ENCODE peak calls at places on chromosomes 3 and 15, in five cellular contexts. One of them, this sample, is unnamed.

GRCh38 chr15:78255421-78256043 is 8.8 kb upstream of the DNAJA4 start:
- DNase-seq in AG04450: no peak
- DNase-seq in RWPE2: no peak
- DNase-seq in tibial artery: no peak
- DNase-seq in K562: no peak
- DNase-seq in this sample: no peak

GRCh38 chr3:38730281-38730680 is 80.8 kb upstream of the SCN5A start:
- DNase-seq in AG04450: peak; percentile 48
- DNase-seq in tibial artery: no peak
- DNase-seq in RWPE2: no peak
- DNase-seq in K562: no peak
- DNase-seq in this sample: no peak

GRCh38 chr15:29570931-29571727 is 251.1 kb downstream of the TJP1 start:
- DNase-seq in K562: no peak
- DNase-seq in tibial artery: no peak
- DNase-seq in RWPE2: no peak
- DNase-seq in AG04450: no peak
- DNase-seq in this sample: peak; percentile 34

GRCh38 chr15:79078763-79079395 is 11.7 kb downstream of the RASGRF1 start:
- DNase-seq in tibial artery: no peak
- DNase-seq in RWPE2: peak; percentile 49
- DNase-seq in AG04450: no peak
- DNase-seq in K562: peak; percentile 18
- DNase-seq in this sample: no peak

GRCh38 chr3:50136714-50137405 is 18.3 kb upstream of the SEMA3F start:
- DNase-seq in RWPE2: no peak
- DNase-seq in K562: no peak
- DNase-seq in AG04450: no peak
- DNase-seq in tibial artery: no peak
- DNase-seq in this sample: no peak

GRCh38 chr15:29348308-29348914 is 78.8 kb upstream of the NSMCE3 start:
- DNase-seq in K562: no peak
- DNase-seq in RWPE2: no peak
- DNase-seq in tibial artery: no peak
- DNase-seq in AG04450: peak; percentile 2
- DNase-seq in this sample: no peak

GRCh38 chr15:47727676-47728075 is 10.4 kb downstream of the SEMA6D start:
- DNase-seq in tibial artery: no peak
- DNase-seq in AG04450: no peak
- DNase-seq in K562: no peak
- DNase-seq in RWPE2: no peak
- DNase-seq in this sample: no peak

GRCh38 chr15:66845266-66845785 is 143.3 kb downstream of the SMAD6 start:
- DNase-seq in K562: no peak
- DNase-seq in AG04450: no peak
- DNase-seq in tibial artery: no peak
- DNase-seq in RWPE2: no peak
- DNase-seq in this sample: no peak

GRCh38 chr3:53809764-53810400 is 36.3 kb downstream of the CHDH start:
- DNase-seq in K562: no peak
- DNase-seq in RWPE2: no peak
- DNase-seq in tibial artery: no peak
- DNase-seq in AG04450: no peak
- DNase-seq in this sample: no peak

GRCh38 chr3:13566769-13567310 is 17.9 kb downstream of the FBLN2 start:
- DNase-seq in K562: no peak
- DNase-seq in tibial artery: no peak
- DNase-seq in RWPE2: no peak
- DNase-seq in AG04450: no peak
- DNase-seq in this sample: no peak

GRCh38 chr3:150848864-150849263 is 56.4 kb downstream of the MINDY4B start:
- DNase-seq in RWPE2: no peak
- DNase-seq in tibial artery: no peak
- DNase-seq in K562: no peak
- DNase-seq in AG04450: no peak
- DNase-seq in this sample: no peak

GRCh38 chr3:55162031-55162784 is 234.3 kb upstream of the LRTM1 start:
- DNase-seq in RWPE2: no peak
- DNase-seq in AG04450: no peak
- DNase-seq in tibial artery: no peak
- DNase-seq in K562: no peak
- DNase-seq in this sample: no peak

GRCh38 chr3:38117163-38117716 is 19.7 kb downstream of the ACAA1 start:
- DNase-seq in RWPE2: peak; percentile 34
- DNase-seq in tibial artery: no peak
- DNase-seq in K562: no peak
- DNase-seq in AG04450: no peak
- DNase-seq in this sample: no peak

GRCh38 chr3:143847787-143848631 is at the start of gene SLC9A9:
- DNase-seq in AG04450: peak; percentile 30
- DNase-seq in RWPE2: no peak
- DNase-seq in K562: no peak
- DNase-seq in tibial artery: peak; percentile 59
- DNase-seq in this sample: no peak

GRCh38 chr3:179852117-179852886 is 184.4 kb downstream of the PEX5L start:
- DNase-seq in tibial artery: no peak
- DNase-seq in RWPE2: no peak
- DNase-seq in K562: peak; percentile 9
- DNase-seq in AG04450: peak; percentile 59
- DNase-seq in this sample: no peak

GRCh38 chr3:45168451-45168850 is 22.3 kb upstream of the CDCP1 start:
- DNase-seq in AG04450: no peak
- DNase-seq in RWPE2: no peak
- DNase-seq in tibial artery: no peak
- DNase-seq in K562: no peak
- DNase-seq in this sample: no peak

GRCh38 chr3:156749244-156749643 is 74.9 kb downstream of the TIPARP start:
- DNase-seq in tibial artery: no peak
- DNase-seq in K562: no peak
- DNase-seq in AG04450: no peak
- DNase-seq in RWPE2: no peak
- DNase-seq in this sample: no peak

GRCh38 chr15:67809866-67810265 is 15.4 kb upstream of the SKOR1 start:
- DNase-seq in K562: no peak
- DNase-seq in tibial artery: no peak
- DNase-seq in AG04450: no peak
- DNase-seq in RWPE2: peak; percentile 58
- DNase-seq in this sample: no peak

GRCh38 chr3:59812778-59813558 is 763.1 kb upstream of the CFAP20DC start:
- DNase-seq in AG04450: no peak
- DNase-seq in K562: no peak
- DNase-seq in tibial artery: no peak
- DNase-seq in RWPE2: no peak
- DNase-seq in this sample: peak; percentile 57

GRCh38 chr15:45714501-45715488 is 80.0 kb downstream of the SQOR start:
- DNase-seq in K562: peak; percentile 23
- DNase-seq in RWPE2: no peak
- DNase-seq in AG04450: peak; percentile 20
- DNase-seq in tibial artery: peak; percentile 56
- DNase-seq in this sample: peak; percentile 79

GRCh38 chr15:56467626-56468025 is 2.7 kb upstream of the MNS1 start:
- DNase-seq in tibial artery: no peak
- DNase-seq in K562: no peak
- DNase-seq in AG04450: no peak
- DNase-seq in RWPE2: no peak
- DNase-seq in this sample: no peak

GRCh38 chr3:142095866-142096265 is 53.5 kb downstream of the TFDP2 start:
- DNase-seq in RWPE2: no peak
- DNase-seq in AG04450: no peak
- DNase-seq in K562: no peak
- DNase-seq in tibial artery: no peak
- DNase-seq in this sample: no peak

GRCh38 chr3:172546105-172546504 is 22.9 kb upstream of the TNFSF10 start:
- DNase-seq in RWPE2: no peak
- DNase-seq in tibial artery: no peak
- DNase-seq in AG04450: no peak
- DNase-seq in K562: no peak
- DNase-seq in this sample: no peak

GRCh38 chr3:71689305-71689704 is 35.9 kb downstream of the EIF4E3 start:
- DNase-seq in AG04450: no peak
- DNase-seq in tibial artery: no peak
- DNase-seq in K562: no peak
- DNase-seq in RWPE2: no peak
- DNase-seq in this sample: no peak

GRCh38 chr15:90451215-90451850 is 63.3 kb downstream of the IQGAP1 start:
- DNase-seq in K562: no peak
- DNase-seq in tibial artery: no peak
- DNase-seq in AG04450: no peak
- DNase-seq in RWPE2: no peak
- DNase-seq in this sample: no peak

GRCh38 chr3:110577856-110578255 is 493.8 kb upstream of the NECTIN3 start:
- DNase-seq in K562: no peak
- DNase-seq in tibial artery: no peak
- DNase-seq in AG04450: no peak
- DNase-seq in RWPE2: no peak
- DNase-seq in this sample: no peak

GRCh38 chr3:23750573-23751484 is 54.9 kb upstream of the UBE2E1 start:
- DNase-seq in K562: no peak
- DNase-seq in AG04450: no peak
- DNase-seq in tibial artery: no peak
- DNase-seq in RWPE2: no peak
- DNase-seq in this sample: no peak

GRCh38 chr3:10772230-10773161 is 43.5 kb upstream of the SLC6A11 start:
- DNase-seq in K562: no peak
- DNase-seq in AG04450: no peak
- DNase-seq in RWPE2: peak; percentile 68
- DNase-seq in tibial artery: no peak
- DNase-seq in this sample: peak; percentile 53

GRCh38 chr3:21718161-21718765 is 32.7 kb downstream of the ZNF385D start:
- DNase-seq in tibial artery: no peak
- DNase-seq in RWPE2: no peak
- DNase-seq in K562: no peak
- DNase-seq in AG04450: peak; percentile 84
- DNase-seq in this sample: no peak

GRCh38 chr15:75172168-75172841 is 29.4 kb upstream of the C15orf39 start:
- DNase-seq in tibial artery: no peak
- DNase-seq in AG04450: no peak
- DNase-seq in K562: no peak
- DNase-seq in RWPE2: peak; percentile 75
- DNase-seq in this sample: no peak

GRCh38 chr3:68458646-68459045 is 473.7 kb downstream of the TAFA4 start:
- DNase-seq in tibial artery: no peak
- DNase-seq in RWPE2: no peak
- DNase-seq in K562: no peak
- DNase-seq in AG04450: no peak
- DNase-seq in this sample: no peak

GRCh38 chr15:58987036-58987435 is 427 bp upstream of the RNF111 start:
- DNase-seq in K562: no peak
- DNase-seq in AG04450: no peak
- DNase-seq in tibial artery: no peak
- DNase-seq in RWPE2: no peak
- DNase-seq in this sample: no peak

GRCh38 chr3:157274644-157275137 is 114.7 kb upstream of the CCNL1 start:
- DNase-seq in RWPE2: no peak
- DNase-seq in AG04450: no peak
- DNase-seq in tibial artery: no peak
- DNase-seq in K562: no peak
- DNase-seq in this sample: no peak

GRCh38 chr3:190044974-190045373 is 75.7 kb downstream of the P3H2 start:
- DNase-seq in AG04450: no peak
- DNase-seq in K562: no peak
- DNase-seq in RWPE2: no peak
- DNase-seq in tibial artery: no peak
- DNase-seq in this sample: no peak

DNA sequence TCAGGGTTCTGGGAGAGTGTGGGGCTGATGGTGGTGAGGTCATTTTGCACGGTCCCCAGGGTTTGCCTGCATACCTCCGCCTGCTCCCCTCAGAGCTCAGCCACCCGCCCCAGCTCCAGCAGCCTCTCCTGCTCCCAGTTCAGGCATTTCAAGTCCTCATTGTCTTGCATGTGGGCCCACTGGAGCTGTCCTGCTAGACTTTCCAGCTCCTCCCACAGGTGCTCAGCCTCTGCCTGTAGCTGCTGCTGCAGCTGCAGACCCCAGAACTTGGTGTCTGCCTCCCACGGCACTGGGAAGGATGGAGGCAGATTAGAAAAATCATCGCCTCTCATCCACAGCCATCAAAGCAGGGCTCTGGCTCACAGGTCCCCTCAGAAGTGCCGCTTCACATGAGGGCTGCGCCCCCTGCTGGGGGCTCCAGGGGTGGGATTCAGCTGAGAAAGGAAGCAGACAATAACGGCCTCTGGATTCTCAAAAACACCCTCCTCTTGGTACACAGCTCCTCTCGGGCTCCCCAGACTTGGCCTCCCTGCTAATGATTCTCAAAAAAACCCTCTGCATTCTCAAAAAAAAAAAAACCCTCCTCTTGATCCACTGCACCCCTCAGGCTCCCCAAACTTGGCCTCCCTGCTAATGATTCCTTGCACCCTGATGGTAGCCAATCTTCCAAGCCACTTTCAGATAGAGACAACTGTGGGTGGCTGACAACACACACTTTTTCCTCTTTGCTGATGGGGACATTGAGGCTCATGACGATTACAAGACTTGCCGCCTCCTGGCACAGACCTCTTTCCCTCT is 89.3 kb upstream of the C2CD4B start:
- DNase-seq in K562: peak; percentile 63
- DNase-seq in AG04450: peak; percentile 10
- DNase-seq in tibial artery: peak; percentile 55
- DNase-seq in RWPE2: no peak
- DNase-seq in this sample: peak; percentile 85
- H3K4me3 ChIP-seq in K562: no peak overlapping the region
- H3K4me3 ChIP-seq in AG04450: no peak overlapping the region
- H3K4me3 ChIP-seq in tibial artery: no peak overlapping the region
- H3K4me3 ChIP-seq in RWPE2: no peak overlapping the region
- H3K4me3 ChIP-seq in this sample: no peak overlapping the region

GRCh38 chr3:41198950-41199865 is at the start of gene CTNNB1:
- DNase-seq in K562: peak; percentile 82
- DNase-seq in AG04450: peak; percentile 94
- DNase-seq in RWPE2: peak; percentile 87
- DNase-seq in tibial artery: peak; percentile 90
- DNase-seq in this sample: peak; percentile 91
- TF ChIP-seq CTCF in K562: no peak
- TF ChIP-seq CTCF in AG04450: no peak
- TF ChIP-seq CTCF in RWPE2: peak; percentile 32
- TF ChIP-seq CTCF in tibial artery: peak; percentile 19
- TF ChIP-seq CTCF in this sample: peak; percentile 29

DNA sequence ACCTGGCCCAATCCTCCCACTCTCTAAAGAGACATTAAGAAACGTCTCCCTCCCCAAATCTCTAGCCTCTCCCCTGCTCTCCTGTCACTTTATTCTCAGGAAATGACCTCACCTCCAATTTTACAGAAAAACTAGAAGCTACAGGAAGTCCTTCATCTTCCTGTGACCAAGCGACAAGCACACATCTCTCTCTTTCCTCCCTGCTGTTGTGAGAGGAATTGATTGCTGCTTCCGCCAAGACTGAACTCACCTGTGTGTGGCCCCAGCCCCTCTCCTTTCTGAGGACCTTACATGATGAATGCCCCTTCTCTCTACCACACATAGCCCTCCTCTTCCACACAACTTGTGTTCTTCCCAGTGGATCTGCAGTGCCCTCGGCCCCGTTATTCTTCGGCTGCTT is 18.2 kb downstream of the DNAJB8 start:
- DNase-seq in RWPE2: no peak
- DNase-seq in K562: no peak
- DNase-seq in AG04450: no peak
- DNase-seq in tibial artery: no peak
- DNase-seq in this sample: no peak
- H3K27me3 ChIP-seq in RWPE2: no peaks in the 10 kb centered on the region
- H3K27me3 ChIP-seq in K562: no peaks in the 10 kb centered on the region
- H3K27me3 ChIP-seq in AG04450: peaks cover 29% of the 10 kb centered on the region
- H3K27me3 ChIP-seq in tibial artery: no peaks in the 10 kb centered on the region
- H3K27me3 ChIP-seq in this sample: peaks cover 10% of the 10 kb centered on the region

GRCh38 chr3:32401141-32401540 is 9.5 kb downstream of the CMTM7 start:
- DNase-seq in K562: no peak
- DNase-seq in AG04450: no peak
- DNase-seq in RWPE2: no peak
- DNase-seq in tibial artery: no peak
- DNase-seq in this sample: no peak
- H3K4me3 ChIP-seq in K562: no peak overlapping the region
- H3K4me3 ChIP-seq in AG04450: peak overlapping the region; percentile 54
- H3K4me3 ChIP-seq in RWPE2: peak overlapping the region; percentile 13
- H3K4me3 ChIP-seq in tibial artery: peak overlapping the region; percentile 45
- H3K4me3 ChIP-seq in this sample: peak overlapping the region; percentile 41